ENCODE peak calls at places on chromosomes 13 and 19, in seven cellular contexts. W is upper lobe of right lung; G is upper lobe of left lung; U is body of pancreas; L is CD8-positive, alpha-beta T cell; T is OCI-LY7; A is uterus. F is an unnamed sample.

GRCh38 chr19:6156033-6156432 is 20.6 kb downstream of the ACSBG2 start:
- DNase-seq in W (no peak), G (no peak), U (no peak), L (no peak), T (no peak), A (no peak), F (no peak)

GRCh38 chr19:19964416-19964815 is 63.7 kb downstream of the ZNF93 start:
- DNase-seq in W (no peak), G (no peak), U (no peak), L (no peak), T (no peak), A (no peak), F (no peak)

GRCh38 chr13:112441226-112441625 is 65.1 kb downstream of the SPACA7 start:
- DNase-seq in W (no peak), G (no peak), U (no peak), L (no peak), T (no peak), A (no peak), F (no peak)

GRCh38 chr19:21317821-21318220 is 11.4 kb downstream of the ZNF708 start:
- DNase-seq in W (no peak), G (no peak), U (no peak), L (no peak), T (no peak), A (no peak), F (no peak)

GRCh38 chr19:6738726-6739389 is 622 bp upstream of the TRIP10 start:
- DNase-seq in W (peak; percentile 75), G (peak; percentile 79), U (peak; percentile 47), L (no peak), T (peak; percentile 30), A (peak; percentile 64), F (no peak)

GRCh38 chr13:98013241-98013640 is 59.8 kb downstream of the IPO5 start:
- DNase-seq in W (no peak), G (no peak), U (no peak), L (no peak), T (no peak), A (no peak), F (no peak)

GRCh38 chr13:49908637-49909036 is 27.5 kb downstream of the SPRYD7 start:
- DNase-seq in W (no peak), G (no peak), U (no peak), L (no peak), T (peak; percentile 23), A (no peak), F (no peak)

GRCh38 chr19:18046066-18046718 is 38.2 kb downstream of the ARRDC2 start:
- DNase-seq in W (no peak), G (no peak), U (peak; percentile 32), L (no peak), T (no peak), A (peak; percentile 24), F (no peak)

GRCh38 chr13:73273737-73274136 is 214.9 kb downstream of the KLF5 start:
- DNase-seq in W (no peak), G (no peak), U (no peak), L (no peak), T (no peak), A (no peak), F (no peak)

GRCh38 chr19:3699071-3699740 is 1.1 kb downstream of the PIP5K1C start:
- DNase-seq in W (peak; percentile 80), G (peak; percentile 87), U (peak; percentile 52), L (no peak), T (peak; percentile 39), A (peak; percentile 45), F (no peak)

GRCh38 chr19:43501661-43502418 is 2.7 kb downstream of the PHLDB3 start:
- DNase-seq in W (no peak), G (peak; percentile 79), U (no peak), L (no peak), T (no peak), A (peak; percentile 21), F (no peak)

GRCh38 chr13:103515410-103515809 is 449.2 kb upstream of the SLC10A2 start:
- DNase-seq in W (no peak), G (no peak), U (no peak), L (no peak), T (no peak), A (no peak), F (no peak)

GRCh38 chr13:105925496-105925895 is 610.0 kb downstream of the EFNB2 start:
- DNase-seq in W (no peak), G (no peak), U (no peak), L (no peak), T (no peak), A (no peak), F (no peak)

GRCh38 chr13:95813139-95813538 is 136.2 kb downstream of the DNAJC3 start:
- DNase-seq in W (no peak), G (no peak), U (no peak), L (no peak), T (no peak), A (no peak), F (no peak)
- H3K4me3 ChIP-seq in W (no peak overlapping the region), G (no peak overlapping the region), U (no peak overlapping the region), L (no peak overlapping the region), T (no peak overlapping the region), A (no peak overlapping the region), F (no peak overlapping the region)

GRCh38 chr13:26927511-26927910 is 166.9 kb upstream of the GPR12 start:
- DNase-seq in W (no peak), G (no peak), U (no peak), L (no peak), T (no peak), A (no peak), F (no peak)

GRCh38 chr13:26926371-26926770 is 165.8 kb upstream of the GPR12 start:
- DNase-seq in W (no peak), G (no peak), U (no peak), L (no peak), T (no peak), A (no peak), F (no peak)

GRCh38 chr13:26934096-26934495 is 173.5 kb upstream of the GPR12 start:
- DNase-seq in W (no peak), G (no peak), U (no peak), L (no peak), T (no peak), A (no peak), F (no peak)

DNA sequence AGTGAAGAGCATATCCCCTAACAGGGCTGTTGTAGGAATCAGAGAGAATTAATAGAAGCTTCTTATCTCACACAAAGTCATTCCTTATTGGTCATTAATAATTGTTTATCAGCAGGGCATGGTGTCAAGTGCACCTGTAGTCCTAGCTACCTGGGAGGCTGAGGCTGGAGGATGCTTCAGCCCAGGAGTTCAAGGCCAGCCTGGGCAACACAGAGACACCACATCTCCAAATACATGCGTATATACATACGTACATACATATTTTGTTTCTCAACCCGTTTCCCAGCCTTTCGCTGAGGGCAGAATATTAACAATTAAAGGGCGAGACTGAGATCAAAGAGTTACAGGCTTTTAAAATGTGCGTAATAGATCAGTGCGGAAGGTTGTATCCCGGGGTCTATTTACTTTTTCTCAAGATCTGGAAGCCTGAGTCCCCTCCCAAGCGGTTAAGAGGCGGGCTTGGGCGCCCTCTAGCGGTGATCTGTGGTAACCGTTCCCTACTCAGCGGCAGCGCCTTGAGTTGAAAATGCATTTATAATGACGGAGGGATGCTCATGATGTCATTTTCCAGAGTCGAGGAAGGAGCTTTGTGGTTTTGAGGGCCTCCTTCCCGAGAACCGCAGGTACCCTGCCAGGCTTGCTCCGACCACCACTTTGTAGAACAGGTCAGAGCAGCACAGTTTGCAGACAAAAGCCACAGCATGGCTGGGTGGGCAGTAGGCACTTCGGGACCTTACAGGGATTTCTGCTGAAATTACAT is 169.6 kb upstream of the GPR12 start:
- DNase-seq in W (peak; percentile 81), G (no peak), U (peak; percentile 71), L (peak; percentile 64), T (peak; percentile 72), A (peak; percentile 35), F (no peak)
- H3K4me3 ChIP-seq in W (no peak overlapping the region), G (no peak overlapping the region), U (no peak overlapping the region), L (no peak overlapping the region), T (peak overlapping the region; percentile 33), A (no peak overlapping the region), F (no peak overlapping the region)

DNA sequence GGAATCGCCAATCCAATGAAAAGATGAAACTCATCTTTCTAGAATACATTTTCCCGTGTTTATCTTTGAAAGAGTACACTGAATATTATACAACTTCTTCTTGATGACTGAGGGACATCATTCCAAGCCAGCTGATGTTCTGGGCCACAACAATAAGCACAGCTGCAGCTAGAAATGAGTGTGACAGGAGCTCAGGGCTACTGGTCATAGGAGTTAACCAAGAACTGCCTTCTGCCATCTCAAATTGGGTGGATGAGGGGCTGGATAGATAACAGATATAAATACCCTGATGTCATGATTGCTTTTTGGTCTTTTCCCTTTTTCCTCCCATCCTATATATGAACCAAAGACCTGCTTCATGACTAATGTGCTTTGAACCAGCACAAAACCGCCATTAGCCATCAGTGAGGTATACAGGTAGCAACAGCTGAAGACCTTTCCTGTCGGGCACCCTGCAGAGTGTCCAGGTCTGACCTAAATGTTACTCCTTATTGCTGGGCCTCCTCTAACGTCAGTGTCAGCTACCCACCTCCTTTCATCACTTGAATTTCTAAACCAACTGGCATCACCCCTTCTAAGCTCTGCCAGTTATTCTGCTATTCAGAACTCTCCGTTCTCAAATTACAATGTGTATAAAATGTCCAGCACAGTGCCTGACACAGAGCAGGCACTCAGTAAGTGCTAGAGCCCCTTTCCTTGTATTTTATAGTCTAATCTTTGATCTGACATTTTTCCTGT is 178.2 kb downstream of the ENOX1 start:
- DNase-seq in W (no peak), G (no peak), U (no peak), L (no peak), T (no peak), A (no peak), F (no peak)
- H3K4me3 ChIP-seq in W (no peak overlapping the region), G (no peak overlapping the region), U (no peak overlapping the region), L (no peak overlapping the region), T (no peak overlapping the region), A (no peak overlapping the region), F (no peak overlapping the region)

GRCh38 chr19:49678970-49679831 is 2.1 kb downstream of the PRMT1 start:
- DNase-seq in W (no peak), G (no peak), U (no peak), L (no peak), T (no peak), A (peak; percentile 13), F (no peak)
- H3K4me3 ChIP-seq in W (no peak overlapping the region), G (no peak overlapping the region), U (no peak overlapping the region), L (no peak overlapping the region), T (peak overlapping the region; percentile 96), A (no peak overlapping the region), F (peak overlapping the region; percentile 100)